ENCODE peak calls at places on chromosomes 6 and 20, in eight cellular contexts. M is uterus; D is COR-L47; Q is trophoblast cell; K is adrenal gland; W is effector CD4-positive, alpha-beta T cell; G is HFFc6; T is HCT116. A is an unnamed sample.

GRCh38 chr6:167925011-167925410 is 72.5 kb upstream of the KIF25 start:
- DNase-seq in T (no peak), Q (no peak), G (no peak), W (no peak), K (no peak), M (no peak), D (no peak), A (no peak)

GRCh38 chr20:57397693-57398108 is 6.5 kb downstream of the RBM38 start:
- DNase-seq in G (no peak), M (no peak), K (no peak), W (peak; percentile 71), D (no peak), Q (no peak), T (no peak), A (no peak)

GRCh38 chr20:23020230-23020629 is 14.9 kb upstream of the SSTR4 start:
- DNase-seq in K (no peak), Q (no peak), W (no peak), T (no peak), M (no peak), G (no peak), D (no peak), A (no peak)

GRCh38 chr6:40244684-40245083 is 310.4 kb upstream of the MOCS1 start:
- DNase-seq in T (no peak), K (no peak), M (no peak), G (no peak), Q (peak; percentile 54), W (no peak), D (no peak), A (no peak)

GRCh38 chr20:42506397-42506796 is 683.3 kb downstream of the PTPRT start:
- DNase-seq in Q (no peak), G (no peak), D (no peak), W (no peak), M (no peak), K (no peak), T (no peak), A (no peak)

GRCh38 chr6:111524252-111524651 is 41.2 kb upstream of the REV3L start:
- DNase-seq in W (no peak), Q (no peak), K (no peak), G (no peak), M (no peak), T (no peak), D (no peak), A (peak; percentile 17)

GRCh38 chr6:170162011-170162770 is 128.7 kb downstream of the DLL1 start:
- DNase-seq in T (no peak), K (no peak), G (no peak), M (no peak), W (no peak), Q (no peak), D (no peak), A (no peak)

GRCh38 chr20:4814696-4815252 is 93.1 kb downstream of the PRND start:
- DNase-seq in G (no peak), K (no peak), M (no peak), W (peak; percentile 77), T (no peak), Q (peak; percentile 44), D (no peak), A (no peak)

GRCh38 chr6:43373252-43373875 is 3.9 kb upstream of the ZNF318 start:
- DNase-seq in W (no peak), G (no peak), Q (no peak), M (no peak), K (no peak), T (no peak), D (no peak), A (no peak)

GRCh38 chr20:48294196-48294595 is 508.9 kb upstream of the SULF2 start:
- DNase-seq in W (no peak), Q (no peak), G (no peak), D (no peak), T (no peak), M (no peak), K (no peak), A (no peak)

GRCh38 chr6:155958550-155958949 is 502.9 kb upstream of the NOX3 start:
- DNase-seq in G (no peak), W (no peak), K (no peak), D (no peak), T (no peak), Q (no peak), M (no peak), A (no peak)

GRCh38 chr6:159110013-159110412 is 59.2 kb upstream of the FNDC1 start:
- DNase-seq in D (no peak), Q (peak; percentile 72), G (peak; percentile 63), T (peak; percentile 57), W (no peak), K (no peak), M (no peak), A (no peak)

GRCh38 chr6:121309768-121310473 is 24.4 kb downstream of the TBC1D32 start:
- DNase-seq in T (no peak), Q (peak; percentile 4), M (no peak), G (peak; percentile 58), D (no peak), W (no peak), K (no peak), A (no peak)

GRCh38 chr6:45424628-45424955 is 46.9 kb upstream of the SUPT3H start:
- DNase-seq in Q (no peak), W (no peak), D (no peak), T (no peak), K (no peak), G (no peak), M (no peak), A (no peak)

GRCh38 chr6:39465539-39465938 is 143.0 kb upstream of the KCNK16 start:
- DNase-seq in T (no peak), G (no peak), K (no peak), Q (no peak), W (no peak), M (no peak), D (no peak), A (no peak)

GRCh38 chr6:113073611-113074191 is 726.6 kb downstream of the RFPL4B start:
- DNase-seq in Q (peak; percentile 39), T (no peak), D (no peak), W (no peak), K (no peak), G (peak; percentile 51), M (no peak), A (no peak)

GRCh38 chr6:90663873-90664272 is 77.0 kb upstream of the MAP3K7 start:
- DNase-seq in Q (peak; percentile 61), D (no peak), K (no peak), W (no peak), G (no peak), T (peak; percentile 18), M (no peak), A (no peak)

GRCh38 chr6:9116026-9116425 is 680.7 kb upstream of the SLC35B3 start:
- DNase-seq in D (no peak), T (no peak), K (no peak), M (no peak), W (no peak), G (peak; percentile 69), Q (no peak), A (no peak)

GRCh38 chr6:96651816-96652215 is 88.9 kb downstream of the FHL5 start:
- DNase-seq in K (no peak), Q (no peak), M (no peak), D (no peak), W (no peak), G (no peak), T (no peak), A (no peak)

GRCh38 chr20:19913927-19914614 is 103.1 kb upstream of the NAA20 start:
- DNase-seq in G (no peak), D (no peak), K (no peak), Q (peak; percentile 65), M (no peak), W (no peak), T (no peak), A (no peak)

GRCh38 chr20:38321959-38322598 is 18.1 kb downstream of the BPI start:
- DNase-seq in M (peak; percentile 60), G (peak; percentile 58), W (no peak), T (peak; percentile 26), Q (peak; percentile 70), K (peak; percentile 44), D (peak; percentile 11), A (peak; percentile 80)

GRCh38 chr6:163820745-163821456 is 406.4 kb downstream of the QKI start:
- DNase-seq in Q (peak; percentile 88), G (no peak), K (no peak), D (no peak), W (no peak), M (no peak), T (no peak), A (peak; percentile 5)

GRCh38 chr6:167336818-167337217 is 11.9 kb downstream of the TTLL2 start:
- DNase-seq in T (no peak), K (no peak), G (no peak), W (no peak), Q (no peak), M (no peak), D (no peak), A (no peak)